ENCODE peak calls at places on chromosomes 3 and 15, in five cellular contexts. K, L, P, R and I are unnamed samples.

GRCh38 chr3:53618524-53618906 is 124.1 kb downstream of the CACNA1D start:
- DNase-seq in K (no peak), L (no peak), P (no peak), R (no peak), I (no peak)

GRCh38 chr3:138051946-138052802 is 42.2 kb downstream of the CLDN18 start:
- DNase-seq in K (peak), L (peak), P (peak), R (no peak), I (peak)

GRCh38 chr15:44094776-44095175 is 100.3 kb downstream of the FRMD5 start:
- DNase-seq in K (no peak), L (no peak), P (no peak), R (no peak), I (no peak)

GRCh38 chr15:66663664-66664063 is 38.4 kb upstream of the SMAD6 start:
- DNase-seq in K (no peak), L (no peak), P (no peak), R (no peak), I (no peak)

GRCh38 chr3:104556372-104557078 is 810.2 kb upstream of the ALCAM start:
- DNase-seq in K (no peak), L (no peak), P (no peak), R (no peak), I (no peak)

GRCh38 chr3:171748341-171748918 is 61.9 kb downstream of the PLD1 start:
- DNase-seq in K (no peak), L (no peak), P (no peak), R (no peak), I (no peak)

GRCh38 chr3:484302-484701 is 287.7 kb downstream of the CHL1 start:
- DNase-seq in K (no peak), L (no peak), P (no peak), R (no peak), I (no peak)

GRCh38 chr3:13013994-13014754 is 59.1 kb downstream of the IQSEC1 start:
- DNase-seq in K (no peak), L (no peak), P (no peak), R (no peak), I (no peak)

GRCh38 chr15:25770618-25771369 is 92.3 kb downstream of the ATP10A start:
- DNase-seq in K (no peak), L (no peak), P (no peak), R (peak), I (no peak)

DNA sequence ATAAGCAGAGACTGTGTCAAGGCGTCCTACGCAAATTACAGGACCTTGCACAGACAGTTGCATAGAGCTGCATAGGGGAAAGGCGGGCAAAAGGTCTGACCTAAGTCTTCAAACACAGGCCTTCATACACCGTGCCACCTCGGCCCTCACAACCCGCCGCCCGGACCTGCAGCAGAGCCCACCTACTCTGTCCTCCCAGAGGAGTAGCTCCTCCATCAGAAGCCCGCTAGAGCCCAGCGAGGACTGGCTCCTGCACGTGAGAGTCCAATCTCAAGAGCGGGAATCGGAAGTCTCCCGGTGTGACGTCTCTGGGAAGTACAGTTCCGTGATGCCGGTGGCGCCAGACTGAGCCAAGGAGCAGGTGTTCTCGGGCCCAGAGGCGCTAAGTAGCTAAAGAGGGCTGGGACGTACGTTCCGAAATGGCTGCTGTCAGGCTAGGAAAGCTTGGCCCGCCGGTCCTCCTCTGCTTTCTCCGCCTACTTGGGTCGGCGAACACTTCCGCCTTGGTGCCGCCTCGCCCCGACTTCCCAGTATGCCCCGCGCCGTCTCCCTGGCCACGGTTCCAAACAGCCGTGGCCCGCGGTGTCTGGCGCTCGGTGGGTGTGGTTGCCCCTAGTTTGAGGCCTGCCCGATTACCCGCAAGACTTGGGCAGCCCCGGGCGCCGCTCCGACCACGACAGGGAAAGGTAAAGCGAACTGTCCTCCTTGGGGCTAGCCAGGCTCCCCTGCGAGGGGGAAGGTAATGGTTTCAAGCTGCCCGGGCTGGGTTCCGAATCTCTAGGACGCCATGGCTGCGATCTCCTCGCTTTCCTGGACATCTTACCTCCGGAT is at the start of the genes ASTE1 and NEK11:
- DNase-seq in K (peak), L (peak), P (peak), R (peak), I (peak)
- TF ChIP-seq POLR2A in K (peak), L (peak), P (peak), R (no peak), I (no peak)

GRCh38 chr3:123661973-123662372 is 77.1 kb upstream of the HACD2 start:
- DNase-seq in K (peak), L (no peak), P (no peak), R (no peak), I (no peak)
- TF ChIP-seq EP300 in K (peak), L (no peak), P (no peak), R (peak), I (peak)

GRCh38 chr3:44078863-44079262 is 162.8 kb upstream of the TOPAZ1 start:
- DNase-seq in K (no peak), L (no peak), P (no peak), R (peak), I (no peak)

GRCh38 chr3:44079916-44080315 is 161.8 kb upstream of the TOPAZ1 start:
- DNase-seq in K (no peak), L (no peak), P (no peak), R (peak), I (no peak)

GRCh38 chr3:44074181-44074580 is 167.5 kb upstream of the TOPAZ1 start:
- DNase-seq in K (no peak), L (no peak), P (no peak), R (peak), I (no peak)

GRCh38 chr3:44076221-44076829 is 165.4 kb upstream of the TOPAZ1 start:
- DNase-seq in K (no peak), L (no peak), P (no peak), R (peak), I (no peak)

DNA sequence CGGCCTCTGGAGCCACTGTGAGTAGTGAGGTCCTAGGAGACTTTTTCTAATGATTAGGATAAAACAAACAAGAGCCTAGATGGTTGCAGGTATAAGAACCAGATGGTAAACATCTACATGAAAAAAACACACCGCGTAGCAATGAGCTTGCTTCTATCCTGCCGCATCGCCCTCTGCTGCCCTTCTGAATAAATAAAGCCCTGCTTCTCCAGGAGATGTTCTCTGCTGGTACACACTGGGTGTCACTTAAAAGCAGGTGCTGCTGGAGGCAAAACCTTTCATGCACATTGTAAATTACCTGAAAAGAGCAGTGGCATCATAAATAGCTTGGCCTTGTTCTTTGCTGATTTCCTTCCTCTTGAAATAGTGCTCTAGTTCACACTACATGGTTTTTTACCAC is 164.4 kb upstream of the TOPAZ1 start:
- DNase-seq in K (no peak), L (no peak), P (no peak), R (peak), I (no peak)
- TF ChIP-seq CTCF in K (no peak), L (no peak), P (peak), R (no peak), I (no peak)

DNA sequence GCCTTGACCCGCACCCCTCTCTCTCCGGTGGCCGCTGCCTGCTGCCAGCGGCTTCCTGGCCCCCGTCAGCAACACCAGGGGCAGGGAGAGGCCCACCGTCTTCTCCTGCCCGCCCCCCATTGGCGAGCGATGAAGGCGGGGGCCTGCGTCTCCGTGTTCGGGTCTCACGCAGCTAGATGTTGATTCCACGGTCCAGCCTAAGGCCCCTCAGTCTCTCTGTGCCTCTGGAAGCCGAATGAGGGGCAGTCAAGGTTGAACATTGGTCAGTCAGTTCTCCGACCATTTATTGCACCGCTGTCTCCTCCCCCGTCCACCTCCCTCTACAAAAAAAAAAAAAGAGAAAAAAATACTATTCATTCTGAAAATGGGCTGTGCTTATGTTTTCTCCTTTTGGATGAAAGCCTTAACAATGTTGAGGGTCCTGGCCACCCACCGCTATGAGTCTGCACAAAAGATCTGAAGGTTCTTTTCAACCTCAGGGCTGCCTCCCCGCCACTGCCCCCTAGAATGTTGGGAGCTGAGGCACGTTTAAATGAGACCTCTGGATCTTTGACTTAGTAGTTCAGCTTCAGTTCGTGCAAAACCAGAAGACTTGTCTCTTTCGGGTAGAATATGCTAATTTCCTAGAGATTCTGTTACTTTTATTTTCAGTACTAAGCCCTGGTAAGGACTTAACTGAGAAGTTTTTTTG is 724 bp downstream of the IREB2 start:
- DNase-seq in K (peak), L (peak), P (peak), R (no peak), I (no peak)
- TF ChIP-seq POLR2A in K (no peak), L (no peak), P (peak), R (no peak), I (no peak)

GRCh38 chr3:76726034-76726433 is 313.9 kb upstream of the ROBO2 start:
- DNase-seq in K (no peak), L (no peak), P (no peak), R (no peak), I (no peak)
- TF ChIP-seq EP300 in K (no peak), L (no peak), P (no peak), R (no peak), I (no peak)

GRCh38 chr3:71304684-71305083 is 278.8 kb downstream of the FOXP1 start:
- DNase-seq in K (peak), L (no peak), P (peak), R (no peak), I (no peak)
- TF ChIP-seq CTCF in K (no peak), L (no peak), P (peak), R (peak), I (no peak)

GRCh38 chr3:57952208-57952631 is 56.0 kb upstream of the FLNB start:
- DNase-seq in K (no peak), L (no peak), P (peak), R (no peak), I (no peak)
- TF ChIP-seq POLR2A in K (no peak), L (no peak), P (no peak), R (no peak), I (no peak)

DNA sequence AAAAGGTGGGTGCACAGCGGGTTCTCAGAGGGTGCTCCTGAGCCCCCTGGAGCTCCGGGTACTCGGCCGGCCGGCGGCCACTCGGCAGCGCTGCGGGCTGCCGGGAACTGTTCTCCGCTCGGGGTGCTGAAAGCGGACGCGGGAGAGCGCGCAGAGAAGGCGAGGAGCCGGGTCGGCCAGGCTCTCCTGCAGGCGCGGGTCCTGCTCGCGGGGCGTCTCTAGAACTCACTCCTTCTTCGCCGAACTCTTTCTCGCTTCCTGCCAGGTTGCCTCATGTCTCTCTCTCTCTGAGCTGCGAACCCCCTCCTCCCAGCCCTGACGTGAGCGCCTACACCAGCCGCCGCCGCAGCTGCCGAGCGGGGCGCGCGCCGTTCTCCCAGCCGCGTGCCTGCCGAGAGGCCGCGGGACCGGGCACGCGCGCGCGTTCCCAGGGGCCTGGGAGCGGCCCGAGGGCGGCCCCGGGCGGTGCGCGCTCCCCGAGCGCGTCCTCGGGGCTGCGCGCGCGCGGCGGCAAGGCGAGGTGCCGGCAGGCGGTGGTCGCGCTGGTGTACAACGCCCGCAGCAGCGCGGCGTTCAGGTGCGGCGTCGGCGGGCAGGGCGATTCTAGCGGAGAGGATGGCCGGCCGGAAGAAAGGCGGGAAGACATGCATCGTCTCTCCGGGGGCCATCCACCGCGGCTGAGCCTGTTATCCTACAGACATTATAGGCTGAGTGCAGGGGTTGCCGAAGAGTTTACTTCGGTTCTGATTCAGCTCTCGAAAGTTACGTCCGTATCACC is at the start of gene PEX5L:
- DNase-seq in K (peak), L (no peak), P (peak), R (no peak), I (peak)
- TF ChIP-seq EP300 in K (no peak), L (no peak), P (no peak), R (no peak), I (no peak)

DNA sequence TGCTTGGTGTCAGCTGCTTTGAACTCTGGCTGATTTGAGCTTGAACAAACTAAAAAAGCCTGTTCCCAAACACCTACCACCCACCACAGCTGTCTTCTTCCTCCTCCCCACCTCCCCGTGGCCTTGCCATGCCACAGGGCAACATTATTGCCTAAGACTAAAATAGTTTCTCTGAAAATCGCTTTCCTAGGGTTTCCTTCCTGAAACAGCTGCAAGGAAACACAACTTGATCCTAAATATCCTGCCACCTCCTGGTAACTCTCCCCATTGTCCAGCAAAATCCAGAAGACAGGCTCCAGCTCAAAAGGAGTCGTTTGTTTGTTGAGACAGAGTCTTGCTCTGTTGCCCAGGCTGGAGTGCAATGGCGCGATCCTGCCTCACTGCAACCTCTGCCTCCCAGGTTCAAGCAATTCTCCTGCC is 193.9 kb upstream of the TPM1 start:
- DNase-seq in K (no peak), L (no peak), P (peak), R (no peak), I (no peak)
- TF ChIP-seq CTCF in K (no peak), L (peak), P (peak), R (peak), I (no peak)